ENCODE peak calls at places on chromosomes 1 and 21, in six cellular contexts. V is astrocyte of the spinal cord, X is PC-3, T is A549, O is spleen, L is fibroblast of the aortic adventitia. Y is an unnamed sample.

GRCh38 chr1:35646043-35646442 is 4.7 kb upstream of the PSMB2 start:
- DNase-seq in L (no peak), V (no peak), O (no peak), X (peak), T (peak), Y (no peak)

GRCh38 chr1:48777219-48777895 is 666 bp upstream of the BEND5 start:
- DNase-seq in L (no peak), X (peak), O (no peak), T (no peak), V (no peak), Y (peak)

GRCh38 chr21:44846485-44847260 is 26.8 kb downstream of the PTTG1IP start:
- DNase-seq in X (peak), T (no peak), V (no peak), L (peak), O (peak), Y (peak)

GRCh38 chr1:232999960-233000625 is 49.7 kb downstream of the NTPCR start:
- DNase-seq in T (no peak), L (no peak), O (no peak), V (no peak), X (no peak), Y (no peak)

GRCh38 chr21:38806942-38807284 is 1.2 kb downstream of the ETS2 start:
- DNase-seq in V (peak), T (no peak), O (no peak), X (peak), L (peak), Y (no peak)

GRCh38 chr1:171794085-171794484 is 12.6 kb downstream of the METTL13 start:
- DNase-seq in X (peak), O (no peak), L (peak), T (no peak), V (peak), Y (peak)

GRCh38 chr1:169137357-169137756 is 30.9 kb downstream of the ATP1B1 start:
- DNase-seq in V (no peak), O (no peak), T (no peak), X (no peak), L (no peak), Y (no peak)

GRCh38 chr1:180173952-180174351 is 19.3 kb downstream of the QSOX1 start:
- DNase-seq in L (peak), O (peak), V (peak), T (no peak), X (peak), Y (no peak)

GRCh38 chr1:43930949-43931275 is 2.7 kb upstream of the ARTN start:
- DNase-seq in O (no peak), L (no peak), V (no peak), X (no peak), T (no peak), Y (peak)

GRCh38 chr1:206921772-206922265 is at the start of gene FCMR:
- DNase-seq in X (no peak), O (no peak), V (no peak), T (no peak), L (no peak), Y (peak)

GRCh38 chr21:16071082-16071481 is 341.3 kb downstream of the USP25 start:
- DNase-seq in T (no peak), X (no peak), O (no peak), L (peak), V (peak), Y (no peak)

GRCh38 chr1:77983997-77984355 is 5.1 kb upstream of the FUBP1 start:
- DNase-seq in L (no peak), X (no peak), T (no peak), O (no peak), V (no peak), Y (no peak)

GRCh38 chr1:108719253-108719652 is 6.5 kb downstream of the FNDC7 start:
- DNase-seq in T (no peak), V (peak), X (no peak), L (no peak), O (no peak), Y (no peak)

GRCh38 chr21:45824546-45825208 is 156.9 kb upstream of the COL6A1 start:
- DNase-seq in T (no peak), V (no peak), X (no peak), O (peak), L (no peak), Y (no peak)

GRCh38 chr1:241408170-241408569 is 51.2 kb upstream of the RGS7 start:
- DNase-seq in O (no peak), X (peak), V (peak), L (peak), T (no peak), Y (peak)

GRCh38 chr1:33814166-33814565 is 49.7 kb upstream of the HMGB4 start:
- DNase-seq in O (no peak), L (peak), V (no peak), T (no peak), X (peak), Y (no peak)

GRCh38 chr1:92736395-92736794 is 48.5 kb downstream of the EVI5 start:
- DNase-seq in V (no peak), X (peak), O (no peak), T (no peak), L (peak), Y (peak)

DNA sequence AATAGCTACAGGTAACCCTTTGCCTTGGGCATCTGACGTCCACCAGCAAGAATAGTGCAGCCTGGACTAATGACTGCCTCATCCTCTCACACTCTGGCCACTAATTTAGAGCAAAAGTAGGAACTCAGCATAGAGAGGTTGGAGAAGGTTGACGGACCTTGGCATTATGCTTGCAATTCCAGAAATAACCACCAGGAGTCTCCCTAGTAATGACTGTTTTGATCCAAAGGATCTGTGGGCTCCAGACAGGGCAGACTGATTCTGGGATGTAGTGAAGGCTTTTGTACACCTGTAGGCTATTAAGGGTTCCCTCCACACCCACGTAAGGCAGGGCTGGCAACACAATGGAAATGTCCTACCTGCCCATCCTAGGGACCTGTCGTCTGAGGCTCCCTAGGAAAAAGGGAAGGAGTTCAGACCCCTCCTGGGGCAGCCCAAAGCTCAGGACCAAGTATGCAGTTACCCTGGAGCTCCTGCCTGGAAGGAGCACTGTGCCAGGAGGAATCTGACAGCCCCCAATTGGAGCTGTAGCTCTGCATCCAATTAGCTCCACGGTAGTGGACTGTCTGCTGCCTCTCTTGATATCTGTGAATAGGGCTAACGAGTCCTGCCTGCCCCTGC is 91.0 kb upstream of the TMEM51 start:
- DNase-seq in L (no peak), T (no peak), V (no peak), X (peak), O (no peak), Y (no peak)
- TF ChIP-seq CTCF in L (peak), T (peak), V (peak), X (peak), O (peak), Y (peak)

DNA sequence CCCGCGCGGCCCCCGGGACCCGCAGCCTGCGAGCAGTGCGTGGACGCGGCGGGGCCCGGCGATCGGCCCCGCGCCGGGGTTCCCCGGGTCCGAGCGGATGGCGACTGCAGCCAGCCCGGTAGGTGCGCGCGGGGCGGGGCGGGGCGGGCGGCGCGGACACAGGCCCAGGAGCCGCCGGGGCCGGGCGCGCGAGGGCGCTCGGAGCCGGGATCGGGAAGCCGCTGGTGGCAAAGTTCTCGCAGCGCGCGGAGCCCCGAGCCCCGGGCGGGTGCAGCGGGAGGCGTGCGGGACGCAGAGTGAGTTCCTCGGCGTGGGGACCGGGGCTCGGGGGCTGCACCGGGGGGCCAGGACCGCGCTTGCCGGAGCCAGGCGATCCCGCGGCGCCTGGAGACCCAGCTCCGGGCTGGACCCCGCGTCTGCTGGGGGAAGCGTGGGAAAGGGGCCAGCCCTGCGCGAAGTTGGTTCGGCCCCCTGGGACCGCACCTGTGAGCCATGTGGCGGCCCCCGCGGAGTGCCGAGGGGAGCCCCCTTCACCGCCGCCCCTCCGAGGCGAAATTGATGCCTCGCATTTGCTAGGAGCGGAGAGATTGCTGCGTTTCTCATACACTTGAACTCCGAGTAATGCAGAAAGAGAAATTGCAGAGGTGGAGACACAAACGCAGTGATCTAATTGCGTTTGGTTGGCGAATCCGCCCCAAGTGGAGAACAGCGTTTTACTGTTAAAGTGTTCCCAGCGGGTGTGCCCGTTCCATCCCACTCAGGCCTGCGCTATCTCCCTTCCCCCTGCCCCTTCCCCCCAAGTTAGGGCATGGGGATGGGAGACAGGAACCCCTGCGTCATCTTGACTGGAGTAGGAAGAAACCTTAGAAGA is 228.9 kb upstream of the TMEM51 start:
- DNase-seq in V (peak), L (peak), T (peak), O (peak), X (peak), Y (peak)
- H3K4me3 ChIP-seq in V (peak), L (peak), T (peak), O (peak), X (peak), Y (peak)

GRCh38 chr1:47333922-47334764 is 553 bp downstream of the CMPK1 start:
- DNase-seq in L (peak), O (peak), T (peak), V (peak), X (peak), Y (peak)
- TF ChIP-seq CTCF in L (peak), O (peak), T (peak), V (peak), X (no peak), Y (no peak)

DNA sequence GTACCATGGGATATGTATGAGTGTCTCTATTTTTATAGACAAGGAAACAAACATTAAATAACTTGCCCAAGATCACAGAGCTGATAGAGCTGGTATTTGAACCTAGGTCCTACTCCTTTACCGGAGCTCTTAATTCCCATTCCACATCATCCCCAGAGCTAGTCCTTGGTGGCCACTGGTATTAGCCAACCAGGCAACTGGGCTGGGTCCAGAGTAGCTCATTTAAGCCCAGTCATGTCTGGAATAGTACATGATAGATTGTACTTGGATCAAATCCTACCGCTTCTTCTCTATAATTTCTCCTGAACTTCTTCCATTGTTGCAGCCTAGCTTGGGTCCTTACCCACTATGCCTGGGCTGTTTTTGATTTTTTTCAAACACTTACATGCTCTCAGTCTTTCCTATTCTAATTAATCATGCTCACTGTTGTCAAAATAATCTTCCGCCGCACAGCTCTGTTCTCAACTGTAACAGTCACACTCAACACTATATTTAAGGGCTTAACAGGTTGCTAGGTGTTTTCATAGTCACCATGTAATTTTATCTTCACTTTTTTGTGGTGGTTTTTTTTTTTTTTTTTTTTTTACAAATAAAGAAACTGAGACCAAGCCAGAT is 80.2 kb downstream of the COLGALT2 start:
- DNase-seq in X (no peak), T (no peak), V (no peak), L (peak), O (no peak), Y (no peak)
- H3K4me3 ChIP-seq in X (no peak), T (no peak), V (no peak), L (no peak), O (no peak), Y (no peak)

GRCh38 chr1:226656601-226657277 is 82.3 kb downstream of the ITPKB start:
- DNase-seq in O (peak), L (peak), V (peak), X (peak), T (no peak), Y (peak)

GRCh38 chr1:226659641-226660040 is 79.4 kb downstream of the ITPKB start:
- DNase-seq in T (no peak), L (no peak), X (no peak), V (no peak), O (peak), Y (no peak)

GRCh38 chr1:226657788-226658537 is 81.1 kb downstream of the ITPKB start:
- DNase-seq in O (peak), X (no peak), V (no peak), T (no peak), L (no peak), Y (peak)

GRCh38 chr1:226659136-226659535 is 79.9 kb downstream of the ITPKB start:
- DNase-seq in T (no peak), L (no peak), O (peak), X (no peak), V (no peak), Y (no peak)

DNA sequence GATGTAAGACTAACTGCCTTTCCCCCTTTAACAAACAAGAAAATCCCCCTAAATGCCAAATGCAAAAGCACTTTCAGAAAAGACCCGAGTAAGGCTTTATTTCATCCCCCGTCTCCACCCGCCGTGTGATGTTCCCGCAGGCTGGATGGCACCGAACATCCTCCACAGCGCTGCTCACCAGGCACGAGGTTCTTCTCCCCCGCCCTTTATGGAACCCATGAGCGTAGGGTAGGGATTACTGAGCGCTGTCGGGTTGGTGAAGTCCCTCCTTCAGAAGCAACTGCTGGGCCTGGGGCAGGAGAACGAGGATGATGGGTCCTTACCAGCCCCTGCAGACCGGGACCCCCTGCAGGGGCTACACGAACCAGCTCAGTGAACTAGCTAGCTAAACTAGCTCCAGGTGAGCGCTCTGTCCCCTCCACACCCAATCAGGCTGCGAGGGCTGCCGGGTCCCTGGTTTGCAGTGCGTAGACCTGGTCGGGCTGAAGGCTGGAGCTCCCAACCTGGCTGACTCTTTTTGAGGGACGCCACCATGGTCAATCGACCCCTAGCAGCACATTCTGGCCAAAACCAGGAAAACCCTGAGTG is 80.5 kb downstream of the ITPKB start:
- DNase-seq in L (no peak), T (no peak), X (no peak), O (peak), V (no peak), Y (peak)
- TF ChIP-seq CTCF in L (no peak), T (no peak), X (no peak), O (no peak), V (no peak), Y (no peak)

GRCh38 chr1:109959974-109960744 is 24.4 kb upstream of the AHCYL1 start:
- DNase-seq in X (peak), O (no peak), T (peak), V (peak), L (peak), Y (peak)
- H3K4me3 ChIP-seq in X (peak), O (no peak), T (no peak), V (no peak), L (no peak), Y (no peak)

GRCh38 chr1:239311331-239311730 is 75.0 kb upstream of the CHRM3 start:
- DNase-seq in O (no peak), X (no peak), L (no peak), T (no peak), V (no peak), Y (no peak)

GRCh38 chr1:239306426-239306825 is 79.9 kb upstream of the CHRM3 start:
- DNase-seq in X (peak), T (no peak), O (no peak), V (no peak), L (no peak), Y (no peak)

GRCh38 chr1:239307886-239308285 is 78.5 kb upstream of the CHRM3 start:
- DNase-seq in V (no peak), X (no peak), T (no peak), L (no peak), O (no peak), Y (no peak)

GRCh38 chr1:239303289-239303688 is 83.1 kb upstream of the CHRM3 start:
- DNase-seq in L (no peak), O (no peak), V (no peak), X (no peak), T (no peak), Y (no peak)

DNA sequence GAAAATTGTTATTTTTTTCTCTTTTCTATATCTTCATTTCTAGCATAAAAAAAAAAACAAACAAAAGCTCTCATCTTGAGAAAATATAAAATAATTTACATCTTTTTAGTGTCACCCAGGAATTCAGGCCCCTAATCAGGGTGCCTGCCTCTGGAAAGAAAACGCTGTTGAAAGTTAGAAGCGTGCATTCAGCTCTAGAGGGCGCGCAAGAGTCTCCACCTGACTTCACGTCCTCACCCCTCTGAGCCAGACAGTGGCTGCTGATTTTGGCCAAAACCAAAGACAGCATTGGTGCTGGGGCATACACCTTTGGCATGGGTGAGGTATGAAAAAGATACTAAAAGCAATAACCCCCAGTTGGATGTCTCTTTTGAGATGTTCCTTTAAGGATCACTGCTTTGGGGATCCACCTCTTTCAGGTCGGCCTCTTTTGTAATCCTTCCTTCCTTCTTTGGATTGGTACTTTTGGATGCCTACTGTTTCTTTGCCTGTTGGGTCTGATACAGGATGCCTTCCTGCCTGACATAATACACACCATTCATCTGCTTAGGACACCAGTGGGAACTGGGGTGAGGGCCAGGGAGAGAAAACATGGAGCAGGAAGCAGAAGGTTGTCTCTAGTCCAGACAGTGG is 77.6 kb upstream of the CHRM3 start:
- DNase-seq in V (peak), O (no peak), T (no peak), X (peak), L (no peak), Y (peak)
- TF ChIP-seq CTCF in V (peak), O (peak), T (peak), X (peak), L (no peak), Y (peak)